ENCODE peak calls at places on chromosomes 6 and 20, in five cellular contexts. One of them, this sample, is unnamed. For H3K4me1, the result is how much of the 10 kb centered on the place peaks cover.

GRCh38 chr6:48765352-48765961 is 654.5 kb upstream of the PTCHD4 start:
- DNase-seq in fibroblast of lung: peak
- DNase-seq in adrenal gland: peak
- DNase-seq in prostate gland: no peak
- DNase-seq in heart right ventricle: no peak
- DNase-seq in this sample: no peak

GRCh38 chr6:124622351-124622750 is 339.9 kb upstream of the RNF217 start:
- DNase-seq in heart right ventricle: no peak
- DNase-seq in adrenal gland: no peak
- DNase-seq in prostate gland: no peak
- DNase-seq in fibroblast of lung: peak
- DNase-seq in this sample: no peak

GRCh38 chr20:49367113-49367512 is 89.3 kb upstream of the ZNFX1 start:
- DNase-seq in adrenal gland: no peak
- DNase-seq in prostate gland: no peak
- DNase-seq in heart right ventricle: no peak
- DNase-seq in fibroblast of lung: no peak
- DNase-seq in this sample: no peak

GRCh38 chr20:4150095-4150492 is 134.7 kb upstream of the RNF24 start:
- DNase-seq in adrenal gland: no peak
- DNase-seq in fibroblast of lung: peak
- DNase-seq in prostate gland: no peak
- DNase-seq in heart right ventricle: no peak
- DNase-seq in this sample: no peak

GRCh38 chr20:62349537-62350097 is 17.5 kb downstream of the LAMA5 start:
- DNase-seq in fibroblast of lung: no peak
- DNase-seq in prostate gland: no peak
- DNase-seq in adrenal gland: no peak
- DNase-seq in heart right ventricle: no peak
- DNase-seq in this sample: no peak

GRCh38 chr20:17541996-17542395 is 10.8 kb upstream of the BFSP1 start:
- DNase-seq in adrenal gland: no peak
- DNase-seq in heart right ventricle: no peak
- DNase-seq in prostate gland: no peak
- DNase-seq in fibroblast of lung: peak
- DNase-seq in this sample: no peak

GRCh38 chr6:26305097-26305841 is 59.7 kb upstream of the BTN3A2 start:
- DNase-seq in heart right ventricle: peak
- DNase-seq in fibroblast of lung: peak
- DNase-seq in prostate gland: no peak
- DNase-seq in adrenal gland: peak
- DNase-seq in this sample: peak

GRCh38 chr6:87078983-87079616 is 15.8 kb downstream of the CGA start:
- DNase-seq in adrenal gland: peak
- DNase-seq in heart right ventricle: peak
- DNase-seq in fibroblast of lung: peak
- DNase-seq in prostate gland: peak
- DNase-seq in this sample: peak

GRCh38 chr6:121479486-121480098 is 44.1 kb downstream of the GJA1 start:
- DNase-seq in heart right ventricle: no peak
- DNase-seq in prostate gland: no peak
- DNase-seq in adrenal gland: peak
- DNase-seq in fibroblast of lung: no peak
- DNase-seq in this sample: no peak

GRCh38 chr6:2732503-2733089 is 18.1 kb downstream of the MYLK4 start:
- DNase-seq in prostate gland: no peak
- DNase-seq in heart right ventricle: no peak
- DNase-seq in adrenal gland: no peak
- DNase-seq in fibroblast of lung: no peak
- DNase-seq in this sample: no peak

GRCh38 chr6:130969807-130970491 is 93.1 kb downstream of the EPB41L2 start:
- DNase-seq in adrenal gland: peak
- DNase-seq in fibroblast of lung: no peak
- DNase-seq in heart right ventricle: peak
- DNase-seq in prostate gland: no peak
- DNase-seq in this sample: no peak

GRCh38 chr6:169069361-169069760 is 184.3 kb downstream of the THBS2 start:
- DNase-seq in fibroblast of lung: peak
- DNase-seq in adrenal gland: no peak
- DNase-seq in prostate gland: no peak
- DNase-seq in heart right ventricle: no peak
- DNase-seq in this sample: no peak

GRCh38 chr20:32557284-32557683 is 27.8 kb downstream of the NOL4L start:
- DNase-seq in heart right ventricle: no peak
- DNase-seq in adrenal gland: no peak
- DNase-seq in prostate gland: no peak
- DNase-seq in fibroblast of lung: no peak
- DNase-seq in this sample: no peak

GRCh38 chr6:34460796-34461507 is 4.9 kb upstream of the PACSIN1 start:
- DNase-seq in adrenal gland: peak
- DNase-seq in prostate gland: no peak
- DNase-seq in heart right ventricle: no peak
- DNase-seq in fibroblast of lung: no peak
- DNase-seq in this sample: no peak

GRCh38 chr6:118893095-118893881 is 664 bp upstream of the ASF1A start:
- DNase-seq in prostate gland: peak
- DNase-seq in adrenal gland: peak
- DNase-seq in heart right ventricle: no peak
- DNase-seq in fibroblast of lung: peak
- DNase-seq in this sample: peak

GRCh38 chr6:148134566-148134965 is 208.1 kb upstream of the SASH1 start:
- DNase-seq in fibroblast of lung: no peak
- DNase-seq in prostate gland: no peak
- DNase-seq in adrenal gland: no peak
- DNase-seq in heart right ventricle: no peak
- DNase-seq in this sample: no peak

GRCh38 chr6:129590408-129591022 is 119.5 kb downstream of the ARHGAP18 start:
- DNase-seq in prostate gland: no peak
- DNase-seq in heart right ventricle: no peak
- DNase-seq in fibroblast of lung: peak
- DNase-seq in adrenal gland: no peak
- DNase-seq in this sample: no peak

GRCh38 chr20:46255440-46256104 is 52.7 kb downstream of the CDH22 start:
- DNase-seq in prostate gland: peak
- DNase-seq in heart right ventricle: peak
- DNase-seq in fibroblast of lung: peak
- DNase-seq in adrenal gland: peak
- DNase-seq in this sample: no peak

DNA sequence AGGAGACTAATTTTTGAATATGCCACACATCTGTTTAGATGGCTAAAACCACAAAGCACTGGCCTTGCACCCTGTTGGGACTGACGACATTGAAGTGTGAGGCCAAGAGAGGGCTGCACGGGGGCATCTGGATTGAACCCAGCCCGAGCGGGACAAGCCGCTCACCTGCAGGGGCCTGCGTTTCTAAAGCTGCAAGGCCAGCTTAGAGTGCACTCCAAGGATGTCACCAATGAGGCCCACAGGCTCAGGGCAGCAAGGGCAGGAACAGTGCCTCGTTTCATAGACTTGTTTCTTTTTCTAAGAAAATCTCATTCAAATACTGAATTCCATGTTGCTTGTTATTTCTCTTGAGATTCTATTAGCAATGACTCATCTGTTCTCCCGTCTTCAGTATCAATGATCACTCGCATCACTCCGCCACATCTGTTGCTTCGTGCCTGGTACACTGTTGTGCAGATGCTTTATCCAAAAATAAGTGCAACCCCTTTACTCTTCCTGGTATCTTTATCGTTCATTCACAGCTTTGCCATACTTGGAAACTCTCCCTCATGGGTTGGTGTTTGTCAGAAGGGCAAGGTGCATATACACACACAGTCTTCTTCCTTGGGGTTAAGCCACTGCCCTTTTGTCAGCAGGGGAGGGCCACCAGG is 120.1 kb downstream of the IRF4 start:
- DNase-seq in fibroblast of lung: peak
- DNase-seq in heart right ventricle: no peak
- DNase-seq in adrenal gland: no peak
- DNase-seq in prostate gland: no peak
- DNase-seq in this sample: no peak
- H3K4me1 ChIP-seq in fibroblast of lung: under half
- H3K4me1 ChIP-seq in heart right ventricle: under half
- H3K4me1 ChIP-seq in adrenal gland: under half
- H3K4me1 ChIP-seq in prostate gland: under half
- H3K4me1 ChIP-seq in this sample: under half

DNA sequence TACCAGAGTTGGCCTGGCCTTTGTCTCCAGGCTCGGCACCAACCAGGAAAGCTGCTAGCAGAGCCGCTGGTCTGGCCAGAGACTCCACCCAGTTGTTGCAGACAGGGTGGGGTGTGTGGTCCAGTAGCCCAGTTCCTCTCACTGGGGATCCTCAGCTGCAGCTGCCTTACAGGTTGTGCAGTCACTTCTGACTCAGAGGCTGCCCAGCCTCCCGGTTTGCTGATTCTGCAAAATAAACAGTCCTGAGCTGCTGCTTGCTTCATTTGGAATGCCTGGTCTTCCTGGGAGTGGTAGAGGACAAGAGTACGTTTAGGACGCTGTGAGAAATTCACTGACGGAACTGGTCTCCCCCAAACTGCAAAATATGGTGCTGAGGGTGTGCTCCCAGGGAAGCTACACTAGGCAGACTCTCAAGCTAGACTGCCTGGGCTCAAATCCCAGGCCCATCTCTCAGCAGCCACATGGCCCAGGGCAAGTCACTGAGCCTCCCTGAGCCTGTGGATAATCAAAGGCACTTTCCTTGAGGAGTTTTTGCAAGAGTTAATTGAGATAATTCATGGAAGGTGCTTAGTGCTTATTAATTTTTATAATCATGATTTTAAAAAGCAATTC is 246.1 kb downstream of the TFAP2C start:
- DNase-seq in adrenal gland: no peak
- DNase-seq in prostate gland: no peak
- DNase-seq in heart right ventricle: no peak
- DNase-seq in fibroblast of lung: peak
- DNase-seq in this sample: no peak
- H3K4me3 ChIP-seq in adrenal gland: no peak
- H3K4me3 ChIP-seq in prostate gland: no peak
- H3K4me3 ChIP-seq in heart right ventricle: no peak
- H3K4me3 ChIP-seq in fibroblast of lung: no peak
- H3K4me3 ChIP-seq in this sample: no peak

GRCh38 chr20:53905019-53905847 is 165.2 kb downstream of the BCAS1 start:
- DNase-seq in heart right ventricle: no peak
- DNase-seq in fibroblast of lung: no peak
- DNase-seq in adrenal gland: no peak
- DNase-seq in prostate gland: no peak
- DNase-seq in this sample: no peak

GRCh38 chr20:53902968-53903651 is 167.3 kb downstream of the BCAS1 start:
- DNase-seq in heart right ventricle: no peak
- DNase-seq in adrenal gland: no peak
- DNase-seq in fibroblast of lung: no peak
- DNase-seq in prostate gland: no peak
- DNase-seq in this sample: no peak

GRCh38 chr20:53901697-53902096 is 168.7 kb downstream of the BCAS1 start:
- DNase-seq in prostate gland: no peak
- DNase-seq in fibroblast of lung: no peak
- DNase-seq in heart right ventricle: no peak
- DNase-seq in adrenal gland: no peak
- DNase-seq in this sample: no peak

GRCh38 chr20:53903652-53903987 is 166.8 kb downstream of the BCAS1 start:
- DNase-seq in adrenal gland: no peak
- DNase-seq in prostate gland: no peak
- DNase-seq in fibroblast of lung: no peak
- DNase-seq in heart right ventricle: no peak
- DNase-seq in this sample: no peak

GRCh38 chr20:53904261-53904660 is 166.1 kb downstream of the BCAS1 start:
- DNase-seq in fibroblast of lung: no peak
- DNase-seq in adrenal gland: no peak
- DNase-seq in prostate gland: no peak
- DNase-seq in heart right ventricle: no peak
- DNase-seq in this sample: no peak
- H3K4me1 ChIP-seq in fibroblast of lung: under half
- H3K4me1 ChIP-seq in adrenal gland: under half
- H3K4me1 ChIP-seq in prostate gland: under half
- H3K4me1 ChIP-seq in heart right ventricle: under half
- H3K4me1 ChIP-seq in this sample: under half

GRCh38 chr20:33719277-33719988 is 677 bp downstream of the PXMP4 start:
- DNase-seq in adrenal gland: peak
- DNase-seq in fibroblast of lung: no peak
- DNase-seq in heart right ventricle: no peak
- DNase-seq in prostate gland: no peak
- DNase-seq in this sample: peak

GRCh38 chr20:33716498-33716897 is 3.6 kb downstream of the PXMP4 start:
- DNase-seq in heart right ventricle: no peak
- DNase-seq in prostate gland: no peak
- DNase-seq in adrenal gland: no peak
- DNase-seq in fibroblast of lung: no peak
- DNase-seq in this sample: no peak

GRCh38 chr20:33721391-33722140 is 1.5 kb upstream of the PXMP4 start:
- DNase-seq in fibroblast of lung: no peak
- DNase-seq in prostate gland: no peak
- DNase-seq in heart right ventricle: no peak
- DNase-seq in adrenal gland: no peak
- DNase-seq in this sample: no peak

GRCh38 chr20:33724439-33725094 is 4.5 kb upstream of the PXMP4 start:
- DNase-seq in heart right ventricle: no peak
- DNase-seq in adrenal gland: no peak
- DNase-seq in fibroblast of lung: no peak
- DNase-seq in prostate gland: no peak
- DNase-seq in this sample: no peak

GRCh38 chr20:33719989-33720709 is at the start of gene PXMP4:
- DNase-seq in heart right ventricle: peak
- DNase-seq in adrenal gland: peak
- DNase-seq in prostate gland: peak
- DNase-seq in fibroblast of lung: peak
- DNase-seq in this sample: peak
- H3K4me3 ChIP-seq in heart right ventricle: peak
- H3K4me3 ChIP-seq in adrenal gland: peak
- H3K4me3 ChIP-seq in prostate gland: peak
- H3K4me3 ChIP-seq in fibroblast of lung: peak
- H3K4me3 ChIP-seq in this sample: peak

GRCh38 chr6:36351152-36351571 is 14.5 kb upstream of the BNIP5 start:
- DNase-seq in fibroblast of lung: peak
- DNase-seq in heart right ventricle: no peak
- DNase-seq in prostate gland: no peak
- DNase-seq in adrenal gland: no peak
- DNase-seq in this sample: no peak
- H3K4me1 ChIP-seq in fibroblast of lung: under half
- H3K4me1 ChIP-seq in heart right ventricle: under half
- H3K4me1 ChIP-seq in prostate gland: under half
- H3K4me1 ChIP-seq in adrenal gland: under half
- H3K4me1 ChIP-seq in this sample: under half

GRCh38 chr20:22720206-22720605 is 135.8 kb upstream of the FOXA2 start:
- DNase-seq in fibroblast of lung: no peak
- DNase-seq in prostate gland: no peak
- DNase-seq in adrenal gland: no peak
- DNase-seq in heart right ventricle: no peak
- DNase-seq in this sample: no peak
- H3K4me3 ChIP-seq in fibroblast of lung: no peak
- H3K4me3 ChIP-seq in prostate gland: no peak
- H3K4me3 ChIP-seq in adrenal gland: no peak
- H3K4me3 ChIP-seq in heart right ventricle: no peak
- H3K4me3 ChIP-seq in this sample: no peak

GRCh38 chr6:10534418-10534760 is 13.2 kb downstream of the GCNT2 start:
- DNase-seq in adrenal gland: no peak
- DNase-seq in fibroblast of lung: no peak
- DNase-seq in heart right ventricle: no peak
- DNase-seq in prostate gland: no peak
- DNase-seq in this sample: no peak
- H3K4me1 ChIP-seq in adrenal gland: under half
- H3K4me1 ChIP-seq in fibroblast of lung: under half
- H3K4me1 ChIP-seq in heart right ventricle: under half
- H3K4me1 ChIP-seq in prostate gland: under half
- H3K4me1 ChIP-seq in this sample: under half

GRCh38 chr20:15759546-15760216 is 813.6 kb downstream of the KIF16B start:
- DNase-seq in adrenal gland: no peak
- DNase-seq in heart right ventricle: no peak
- DNase-seq in prostate gland: no peak
- DNase-seq in fibroblast of lung: no peak
- DNase-seq in this sample: no peak
- H3K4me3 ChIP-seq in adrenal gland: no peak
- H3K4me3 ChIP-seq in heart right ventricle: no peak
- H3K4me3 ChIP-seq in prostate gland: no peak
- H3K4me3 ChIP-seq in fibroblast of lung: no peak
- H3K4me3 ChIP-seq in this sample: no peak